ENCODE peak calls at places on chromosomes 3 and 15, in six cellular contexts. B is mesendoderm, M is GF-D8, Z is NCI-H2171 treated with DMSO at 0.1 percent for 48 hours, G is AML-193, L is KBM-7. Y is an unnamed sample.

GRCh38 chr15:72179950-72180581 is 17.5 kb downstream of the GRAMD2A start:
- DNase-seq in B (peak), M (no peak), Z (no peak), G (no peak), L (no peak), Y (no peak)

GRCh38 chr3:97673357-97673997 is 91.1 kb upstream of the ARL6 start:
- DNase-seq in B (no peak), M (no peak), Z (no peak), G (no peak), L (no peak), Y (no peak)

GRCh38 chr3:122183521-122183892 is at the start of gene CASR:
- DNase-seq in B (peak), M (no peak), Z (no peak), G (no peak), L (no peak), Y (no peak)

GRCh38 chr15:41977757-41978369 is 5.5 kb upstream of the EHD4 start:
- DNase-seq in B (no peak), M (no peak), Z (no peak), G (no peak), L (no peak), Y (no peak)

GRCh38 chr3:111314146-111314873 is 227.7 kb upstream of the CD96 start:
- DNase-seq in B (peak), M (no peak), Z (no peak), G (no peak), L (no peak), Y (no peak)

GRCh38 chr3:47324278-47324865 is 41.6 kb downstream of the KLHL18 start:
- DNase-seq in B (peak), M (peak), Z (peak), G (peak), L (peak), Y (no peak)

GRCh38 chr3:177516130-177517011 is 319.1 kb upstream of the TBL1XR1 start:
- DNase-seq in B (peak), M (no peak), Z (peak), G (no peak), L (no peak), Y (no peak)

GRCh38 chr15:75109021-75109690 is 85.8 kb downstream of the PPCDC start:
- DNase-seq in B (no peak), M (no peak), Z (no peak), G (no peak), L (no peak), Y (no peak)

GRCh38 chr15:74301583-74302374 is 65.7 kb downstream of the CCDC33 start:
- DNase-seq in B (no peak), M (no peak), Z (no peak), G (no peak), L (no peak), Y (no peak)

GRCh38 chr3:187567741-187568140 is 102.5 kb downstream of the SST start:
- DNase-seq in B (no peak), M (no peak), Z (no peak), G (no peak), L (peak), Y (no peak)

GRCh38 chr3:128804817-128805166 is 74.6 kb upstream of the ACAD9 start:
- DNase-seq in B (no peak), M (no peak), Z (no peak), G (no peak), L (no peak), Y (no peak)

GRCh38 chr3:71926690-71927089 is 141.7 kb upstream of the PROK2 start:
- DNase-seq in B (peak), M (no peak), Z (no peak), G (no peak), L (no peak), Y (no peak)

GRCh38 chr3:80688814-80689213 is 921.0 kb upstream of the ROBO1 start:
- DNase-seq in B (peak), M (no peak), Z (no peak), G (peak), L (no peak), Y (no peak)

GRCh38 chr3:46080124-46080991 is 53.1 kb upstream of the XCR1 start:
- DNase-seq in B (no peak), M (no peak), Z (no peak), G (no peak), L (no peak), Y (no peak)

GRCh38 chr3:25047058-25047457 is 381.0 kb upstream of the RARB start:
- DNase-seq in B (no peak), M (no peak), Z (peak), G (no peak), L (no peak), Y (no peak)

GRCh38 chr3:185781759-185782158 is 43.1 kb downstream of the IGF2BP2 start:
- DNase-seq in B (no peak), M (no peak), Z (no peak), G (no peak), L (no peak), Y (no peak)

GRCh38 chr3:53705774-53706173 is 140.4 kb downstream of the CHDH start:
- DNase-seq in B (no peak), M (no peak), Z (no peak), G (no peak), L (peak), Y (no peak)

GRCh38 chr15:100601628-100602063 is 338 bp downstream of the LINS1 start:
- DNase-seq in B (no peak), M (no peak), Z (no peak), G (no peak), L (no peak), Y (no peak)

GRCh38 chr15:38401101-38401500 is 52.8 kb upstream of the FAM98B start:
- DNase-seq in B (no peak), M (no peak), Z (no peak), G (no peak), L (no peak), Y (no peak)

GRCh38 chr3:125108833-125109540 is 53.2 kb upstream of the HEG1 start:
- DNase-seq in B (peak), M (no peak), Z (no peak), G (no peak), L (no peak), Y (no peak)

GRCh38 chr15:23437673-23438072 is 9.4 kb downstream of the GOLGA6L2 start:
- DNase-seq in B (no peak), M (no peak), Z (no peak), G (no peak), L (no peak), Y (no peak)

GRCh38 chr3:49161808-49162530 is 4.2 kb downstream of the CCDC71 start:
- DNase-seq in B (no peak), M (peak), Z (no peak), G (no peak), L (peak), Y (no peak)

GRCh38 chr3:78353231-78353630 is 1313.3 kb downstream of the ROBO2 start:
- DNase-seq in B (peak), M (no peak), Z (no peak), G (no peak), L (no peak), Y (no peak)

GRCh38 chr15:44308415-44308814 is 19.9 kb downstream of the GOLM2 start:
- DNase-seq in B (no peak), M (no peak), Z (no peak), G (no peak), L (no peak), Y (no peak)

GRCh38 chr3:191644291-191644690 is 183.3 kb downstream of the PYDC2 start:
- DNase-seq in B (no peak), M (no peak), Z (no peak), G (no peak), L (no peak), Y (no peak)

GRCh38 chr3:51718547-51719412 is 11.9 kb downstream of the GRM2 start:
- DNase-seq in B (peak), M (no peak), Z (peak), G (peak), L (peak), Y (no peak)

GRCh38 chr15:63083541-63083940 is 38.1 kb upstream of the LACTB start:
- DNase-seq in B (peak), M (no peak), Z (peak), G (no peak), L (no peak), Y (no peak)

GRCh38 chr3:169510378-169510777 is 153.1 kb downstream of the MECOM start:
- DNase-seq in B (peak), M (no peak), Z (no peak), G (no peak), L (no peak), Y (no peak)

GRCh38 chr3:49217688-49218470 is 46.5 kb downstream of the KLHDC8B start:
- DNase-seq in B (no peak), M (no peak), Z (no peak), G (no peak), L (no peak), Y (peak)

GRCh38 chr3:109413049-109413448 is 75.7 kb upstream of the DPPA4 start:
- DNase-seq in B (no peak), M (no peak), Z (no peak), G (no peak), L (no peak), Y (no peak)

GRCh38 chr15:70516408-70517193 is 246.8 kb downstream of the UACA start:
- DNase-seq in B (no peak), M (no peak), Z (no peak), G (no peak), L (no peak), Y (no peak)

Y was measured in suprapubic skin.